ENCODE peak calls at places on chromosomes 11 and 22, in seven cellular contexts. U, E, Q, P, O, J and C are unnamed samples.

GRCh38 chr22:23281053-23281405 is 100.7 kb downstream of the BCR start:
- DNase-seq in J (no peak), O (no peak), U (no peak), E (no peak), Q (no peak), P (no peak), C (no peak)

GRCh38 chr11:72045849-72046248 is 34.5 kb downstream of the NUMA1 start:
- DNase-seq in E (no peak), Q (no peak), U (no peak), J (no peak), O (no peak), P (no peak), C (no peak)

GRCh38 chr11:2207212-2207611 is 35.6 kb upstream of the TH start:
- DNase-seq in O (no peak), Q (no peak), E (peak; percentile 1), P (no peak), U (no peak), J (no peak), C (no peak)

GRCh38 chr11:69496202-69496557 is 14.7 kb downstream of the LINC01488 start:
- DNase-seq in U (no peak), O (no peak), E (no peak), Q (no peak), P (no peak), J (no peak), C (no peak)

GRCh38 chr22:35918466-35918865 is 110.2 kb downstream of the RBFOX2 start:
- DNase-seq in Q (no peak), E (no peak), J (no peak), O (no peak), U (peak; percentile 28), P (no peak), C (no peak)

GRCh38 chr11:2581151-2581930 is 118.5 kb downstream of the KCNQ1OT1 start:
- DNase-seq in P (no peak), O (no peak), E (no peak), J (no peak), U (no peak), Q (no peak), C (no peak)

GRCh38 chr11:120027546-120028180 is 110.2 kb downstream of the TRIM29 start:
- DNase-seq in E (no peak), J (no peak), O (no peak), P (no peak), U (no peak), Q (no peak), C (no peak)

GRCh38 chr11:111336582-111337256 is 38.4 kb downstream of the POU2AF3 start:
- DNase-seq in P (no peak), J (no peak), U (peak; percentile 93), O (peak; percentile 85), Q (no peak), E (no peak), C (peak; percentile 35)

GRCh38 chr22:23405366-23405851 is 174.7 kb downstream of the IGLL1 start:
- DNase-seq in U (no peak), P (no peak), O (no peak), E (no peak), J (no peak), Q (no peak), C (no peak)

GRCh38 chr22:24244144-24244787 is 616 bp downstream of the GGT5 start:
- DNase-seq in J (no peak), E (no peak), O (peak; percentile 61), Q (peak; percentile 75), P (no peak), U (peak; percentile 86), C (peak; percentile 55)

GRCh38 chr11:48096588-48097525 is 116.5 kb downstream of the PTPRJ start:
- DNase-seq in U (no peak), Q (no peak), P (no peak), J (peak; percentile 82), O (peak; percentile 63), E (no peak), C (peak; percentile 45)

GRCh38 chr11:61907282-61907681 is 10.1 kb downstream of the RAB3IL1 start:
- DNase-seq in E (no peak), P (no peak), J (no peak), O (no peak), U (no peak), Q (no peak), C (no peak)

GRCh38 chr11:103326070-103326794 is 217.0 kb downstream of the DYNC2H1 start:
- DNase-seq in Q (peak; percentile 90), P (peak; percentile 22), O (peak; percentile 74), E (peak; percentile 42), J (peak; percentile 92), U (peak; percentile 84), C (peak; percentile 82)

GRCh38 chr22:46336119-46337078 is 885 bp downstream of the TRMU start:
- DNase-seq in P (no peak), J (peak; percentile 4), O (peak; percentile 23), E (no peak), Q (no peak), U (no peak), C (no peak)

GRCh38 chr11:10809373-10810199 is 860 bp upstream of the EIF4G2 start:
- DNase-seq in J (peak; percentile 63), E (peak; percentile 34), P (no peak), Q (peak; percentile 79), O (peak; percentile 85), U (peak; percentile 81), C (peak; percentile 83)

GRCh38 chr22:24155597-24156145 is 25.6 kb upstream of the SUSD2 start:
- DNase-seq in O (peak; percentile 72), Q (peak; percentile 25), E (peak; percentile 86), P (peak; percentile 65), J (peak; percentile 51), U (peak; percentile 61), C (peak; percentile 71)

DNA sequence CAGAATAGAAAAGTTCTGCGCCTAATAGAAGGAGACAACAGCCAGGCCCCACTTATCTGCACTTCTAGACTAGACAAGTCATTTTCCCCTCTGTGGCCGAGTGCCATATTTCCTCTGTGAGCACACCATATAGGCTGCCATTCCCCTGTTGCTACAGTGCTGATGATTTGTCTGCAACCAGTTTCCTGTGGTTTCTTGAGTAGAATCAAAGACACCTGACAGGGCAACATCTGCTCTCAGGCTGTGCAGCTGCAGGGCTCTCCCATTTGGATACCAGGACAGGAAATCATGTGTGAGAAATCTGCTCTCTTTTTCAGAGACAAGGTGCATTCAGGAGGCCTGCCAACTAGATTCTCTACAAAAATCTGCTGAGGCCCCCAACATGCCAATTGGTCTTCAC is 879.3 kb downstream of the DLG2 start:
- DNase-seq in O (no peak), Q (no peak), E (no peak), U (peak; percentile 0), J (no peak), P (no peak), C (no peak)
- H3K4me3 ChIP-seq in O (no peak overlapping the region), Q (no peak overlapping the region), E (no peak overlapping the region), U (no peak overlapping the region), J (no peak overlapping the region), P (no peak overlapping the region), C (no peak overlapping the region)

DNA sequence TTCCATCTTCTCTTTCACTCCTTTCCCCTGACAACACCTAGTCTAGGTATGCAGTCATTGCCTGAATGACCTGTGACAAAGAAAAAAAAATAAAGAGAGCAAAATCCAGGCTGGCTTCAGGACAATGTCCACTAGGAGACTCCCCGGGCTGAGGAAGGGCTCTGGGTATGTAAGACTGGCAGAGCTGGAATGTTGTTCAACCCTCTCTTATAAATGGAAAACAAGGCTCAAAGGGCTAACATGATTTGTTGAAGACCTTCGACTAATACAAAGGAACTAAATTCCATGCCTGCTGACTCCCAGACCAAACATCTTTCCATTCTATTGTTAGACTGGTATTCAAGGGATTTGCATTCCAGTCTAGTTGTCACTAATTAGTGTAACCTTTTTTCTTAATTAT is 122.2 kb downstream of the ARL14EP start:
- DNase-seq in E (no peak), U (no peak), Q (no peak), O (no peak), P (no peak), J (no peak), C (no peak)
- H3K4me3 ChIP-seq in E (no peak overlapping the region), U (no peak overlapping the region), Q (no peak overlapping the region), O (no peak overlapping the region), P (no peak overlapping the region), J (no peak overlapping the region), C (no peak overlapping the region)

GRCh38 chr11:118908931-118909618 is 16.7 kb downstream of the BCL9L start:
- DNase-seq in Q (peak; percentile 72), U (peak; percentile 88), P (peak; percentile 75), J (peak; percentile 76), O (peak; percentile 93), E (peak; percentile 91), C (peak; percentile 95)
- H3K4me3 ChIP-seq in Q (peak overlapping the region; percentile 43), U (peak overlapping the region; percentile 37), P (peak overlapping the region; percentile 32), J (peak overlapping the region; percentile 61), O (peak overlapping the region; percentile 61), E (peak overlapping the region; percentile 49), C (peak overlapping the region; percentile 32)

DNA sequence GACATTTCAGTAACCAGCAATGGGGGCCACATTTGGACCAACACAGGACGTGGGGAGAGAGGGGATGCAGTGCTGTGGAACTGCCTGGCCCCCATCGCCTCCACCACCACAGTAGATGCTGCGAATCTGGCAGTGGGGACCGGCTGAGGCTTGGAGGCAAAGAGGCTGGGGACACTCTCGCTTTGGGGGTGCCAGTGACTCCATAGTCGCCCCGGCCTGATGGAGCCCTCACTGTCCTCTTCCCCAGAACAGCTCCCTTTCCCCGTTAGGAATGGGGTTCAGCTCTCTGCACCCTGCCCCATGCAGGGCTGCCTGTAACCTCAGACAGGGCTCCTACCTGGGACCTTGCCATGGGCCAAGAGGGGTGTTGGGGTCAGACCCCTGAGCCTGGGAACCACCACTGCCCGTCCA is 1.8 kb upstream of the MUC2 start:
- DNase-seq in U (no peak), O (no peak), Q (no peak), E (no peak), J (no peak), P (no peak), C (no peak)
- H3K4me3 ChIP-seq in U (no peak overlapping the region), O (no peak overlapping the region), Q (no peak overlapping the region), E (no peak overlapping the region), J (no peak overlapping the region), P (no peak overlapping the region), C (no peak overlapping the region)

GRCh38 chr22:30697975-30698374 is 3.3 kb downstream of the OSBP2 start:
- DNase-seq in P (no peak), O (no peak), J (no peak), Q (no peak), E (no peak), U (no peak), C (no peak)

GRCh38 chr22:30694171-30694637 is 470 bp upstream of the OSBP2 start:
- DNase-seq in U (peak; percentile 28), J (peak; percentile 44), E (peak; percentile 26), O (peak; percentile 21), P (peak; percentile 74), Q (no peak), C (peak; percentile 15)

GRCh38 chr22:30695871-30696655 is 1.4 kb downstream of the OSBP2 start:
- DNase-seq in P (no peak), U (no peak), O (no peak), J (no peak), Q (no peak), E (no peak), C (no peak)

GRCh38 chr22:30694638-30695350 is at the start of gene OSBP2:
- DNase-seq in U (no peak), Q (no peak), O (no peak), P (peak; percentile 50), J (peak; percentile 19), E (peak; percentile 5), C (no peak)

GRCh38 chr22:30695351-30695762 is 683 bp downstream of the OSBP2 start:
- DNase-seq in U (no peak), O (no peak), J (no peak), Q (no peak), P (no peak), E (no peak), C (no peak)
- H3K4me3 ChIP-seq in U (peak overlapping the region; percentile 48), O (peak overlapping the region; percentile 60), J (peak overlapping the region; percentile 77), Q (peak overlapping the region; percentile 58), P (peak overlapping the region; percentile 61), E (peak overlapping the region; percentile 71), C (peak overlapping the region; percentile 53)